ENCODE peak calls at places on chromosome 19, in seven cellular contexts. Z is CD8-positive, alpha-beta T cell; Y is heart right ventricle; T is body of pancreas; D is ovary; F is SJSA1; N is fibroblast of lung. A is an unnamed sample. For H3K4me1, the result is how much of the 10 kb centered on the place peaks cover.

GRCh38 chr19:30374791-30375650 is 2.8 kb downstream of the ZNF536 start:
- DNase-seq in Z (no peak), Y (no peak), T (no peak), D (no peak), F (peak), N (no peak), A (no peak)

GRCh38 chr19:46724468-46724867 is 7.6 kb upstream of the PRKD2 start:
- DNase-seq in Z (no peak), Y (no peak), T (no peak), D (no peak), F (no peak), N (no peak), A (no peak)

GRCh38 chr19:47786566-47786965 is 8.1 kb downstream of the SELENOW start:
- DNase-seq in Z (no peak), Y (no peak), T (no peak), D (no peak), F (no peak), N (no peak), A (no peak)

GRCh38 chr19:16671652-16672274 is 10.8 kb downstream of the TMEM38A start:
- DNase-seq in Z (no peak), Y (peak), T (no peak), D (no peak), F (no peak), N (no peak), A (no peak)

GRCh38 chr19:46812898-46813569 is 24.6 kb upstream of the SLC1A5 start:
- DNase-seq in Z (no peak), Y (no peak), T (no peak), D (peak), F (no peak), N (no peak), A (no peak)

GRCh38 chr19:47695533-47696262 is 17.5 kb upstream of the EHD2 start:
- DNase-seq in Z (no peak), Y (no peak), T (no peak), D (no peak), F (no peak), N (no peak), A (no peak)

GRCh38 chr19:42191855-42192254 is 25.6 kb downstream of the DEDD2 start:
- DNase-seq in Z (no peak), Y (no peak), T (no peak), D (no peak), F (no peak), N (peak), A (peak)

GRCh38 chr19:54421169-54421516 is 5.9 kb downstream of the TTYH1 start:
- DNase-seq in Z (no peak), Y (no peak), T (no peak), D (no peak), F (no peak), N (no peak), A (no peak)

GRCh38 chr19:4013886-4014540 is 6.5 kb downstream of the PIAS4 start:
- DNase-seq in Z (no peak), Y (no peak), T (no peak), D (no peak), F (no peak), N (no peak), A (no peak)

GRCh38 chr19:40808021-40808325 is 9.0 kb downstream of the EGLN2 start:
- DNase-seq in Z (no peak), Y (no peak), T (no peak), D (no peak), F (no peak), N (no peak), A (no peak)
- H3K4me1 ChIP-seq in Z (half or more), Y (half or more), T (half or more), D (under half), F (under half), N (under half), A (under half)

GRCh38 chr19:7866399-7867091 is 7.6 kb downstream of the PRR36 start:
- DNase-seq in Z (no peak), Y (no peak), T (no peak), D (peak), F (no peak), N (no peak), A (no peak)
- H3K4me1 ChIP-seq in Z (half or more), Y (under half), T (under half), D (under half), F (under half), N (under half), A (under half)

GRCh38 chr19:18384775-18385174 is 1.2 kb upstream of the GDF15 start:
- DNase-seq in Z (no peak), Y (no peak), T (peak), D (no peak), F (no peak), N (no peak), A (peak)
- H3K4me1 ChIP-seq in Z (under half), Y (half or more), T (half or more), D (under half), F (under half), N (under half), A (under half)

GRCh38 chr19:10546817-10547216 is 3.1 kb downstream of the ATG4D start:
- DNase-seq in Z (no peak), Y (no peak), T (no peak), D (no peak), F (no peak), N (no peak), A (no peak)
- H3K4me1 ChIP-seq in Z (under half), Y (under half), T (under half), D (under half), F (under half), N (under half), A (under half)

A was measured in small intestine.